ENCODE peak calls at places on chromosomes 2 and 18, in five cellular contexts. L is neuronal stem cell, I is IMR-90, Z is H9, H is H1. T is an unnamed sample.

GRCh38 chr18:69484699-69485396 is 84.2 kb downstream of the DOK6 start:
- DNase-seq in L (no peak), I (peak; percentile 81), Z (no peak), H (no peak), T (no peak)

GRCh38 chr18:2994603-2995432 is 18.1 kb downstream of the LPIN2 start:
- DNase-seq in L (no peak), I (no peak), Z (no peak), H (no peak), T (no peak)

GRCh38 chr18:6107794-6108193 is 212.5 kb upstream of the TMEM200C start:
- DNase-seq in L (no peak), I (no peak), Z (no peak), H (no peak), T (no peak)

GRCh38 chr2:70081221-70081620 is 6.1 kb upstream of the PCBP1 start:
- DNase-seq in L (no peak), I (no peak), Z (no peak), H (no peak), T (no peak)

GRCh38 chr2:121476714-121477113 is 54.0 kb upstream of the RNU4ATAC start:
- DNase-seq in L (peak; percentile 44), I (no peak), Z (no peak), H (no peak), T (peak; percentile 22)

GRCh38 chr2:197269173-197269572 is 41.4 kb downstream of the ANKRD44 start:
- DNase-seq in L (no peak), I (peak; percentile 32), Z (no peak), H (no peak), T (no peak)

GRCh38 chr18:26436176-26437031 is 111.9 kb downstream of the KCTD1 start:
- DNase-seq in L (no peak), I (peak; percentile 89), Z (no peak), H (no peak), T (peak; percentile 39)

GRCh38 chr18:62771494-62771893 is 56.2 kb downstream of the PHLPP1 start:
- DNase-seq in L (no peak), I (no peak), Z (no peak), H (no peak), T (no peak)

GRCh38 chr2:100285691-100286090 is 36.6 kb downstream of the LONRF2 start:
- DNase-seq in L (no peak), I (peak; percentile 83), Z (no peak), H (no peak), T (no peak)

GRCh38 chr2:128306931-128307460 is 11.7 kb downstream of the HS6ST1 start:
- DNase-seq in L (no peak), I (no peak), Z (peak; percentile 22), H (no peak), T (no peak)

GRCh38 chr2:157830696-157831570 is 45.2 kb downstream of the ACVR1 start:
- DNase-seq in L (no peak), I (peak; percentile 97), Z (no peak), H (no peak), T (peak; percentile 81)

GRCh38 chr2:108635630-108636354 is 83.5 kb upstream of the RANBP2 start:
- DNase-seq in L (no peak), I (no peak), Z (no peak), H (no peak), T (no peak)
- H3K4ac ChIP-seq in L (no peak overlapping the region), I (peak overlapping the region; percentile 54), Z (no peak overlapping the region), H (no peak overlapping the region), T (no peak overlapping the region)

DNA sequence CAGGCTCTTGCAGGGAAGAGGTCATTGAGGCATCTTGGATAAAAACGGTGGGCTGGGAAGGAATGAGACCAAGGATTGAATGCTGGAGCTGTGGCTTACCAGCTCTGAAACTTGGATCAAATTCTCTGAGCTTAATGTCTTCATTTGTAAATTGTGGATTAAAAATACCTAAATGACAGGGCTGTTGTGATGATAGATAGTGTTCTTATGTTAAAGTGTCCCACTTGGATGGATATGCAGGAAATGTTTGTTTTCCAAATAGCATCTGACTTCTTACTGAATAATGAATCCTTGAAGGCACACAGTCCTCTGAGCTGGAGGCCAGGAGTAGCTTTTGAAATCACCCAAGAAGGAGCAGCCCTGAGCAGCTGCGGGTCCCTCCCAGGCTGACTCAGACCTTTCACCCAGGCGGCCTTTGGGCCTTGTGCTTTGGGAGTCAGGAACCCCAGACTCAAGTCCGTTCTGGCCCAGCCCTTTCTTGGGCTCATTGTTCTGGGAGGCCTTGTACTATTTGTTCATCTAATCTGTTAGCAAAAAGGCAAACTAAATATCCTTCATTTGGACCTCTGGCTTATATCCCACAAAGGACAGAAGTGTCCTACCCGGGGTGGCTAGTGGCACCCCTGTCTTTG is 173.0 kb upstream of the GATA6 start:
- DNase-seq in L (no peak), I (no peak), Z (no peak), H (no peak), T (peak; percentile 62)
- H3K27ac ChIP-seq in L (no peak overlapping the region), I (no peak overlapping the region), Z (no peak overlapping the region), H (no peak overlapping the region), T (no peak overlapping the region)

GRCh38 chr2:64652231-64653173 is 1.2 kb downstream of the SERTAD2 start:
- DNase-seq in L (no peak), I (peak; percentile 60), Z (no peak), H (no peak), T (peak; percentile 79)
- H3K14ac ChIP-seq in L (no peak overlapping the region), I (peak overlapping the region; percentile 35), Z (no peak overlapping the region), H (no peak overlapping the region), T (peak overlapping the region; percentile 55)

GRCh38 chr2:43127941-43128561 is 98.4 kb downstream of the ZFP36L2 start:
- DNase-seq in L (no peak), I (no peak), Z (no peak), H (no peak), T (no peak)

GRCh38 chr2:43130548-43130875 is 95.9 kb downstream of the ZFP36L2 start:
- DNase-seq in L (no peak), I (no peak), Z (no peak), H (no peak), T (no peak)

GRCh38 chr2:43131051-43131889 is 95.1 kb downstream of the ZFP36L2 start:
- DNase-seq in L (no peak), I (peak; percentile 92), Z (peak; percentile 61), H (no peak), T (peak; percentile 94)

GRCh38 chr2:43129254-43129653 is 97.2 kb downstream of the ZFP36L2 start:
- DNase-seq in L (no peak), I (no peak), Z (no peak), H (no peak), T (no peak)

DNA sequence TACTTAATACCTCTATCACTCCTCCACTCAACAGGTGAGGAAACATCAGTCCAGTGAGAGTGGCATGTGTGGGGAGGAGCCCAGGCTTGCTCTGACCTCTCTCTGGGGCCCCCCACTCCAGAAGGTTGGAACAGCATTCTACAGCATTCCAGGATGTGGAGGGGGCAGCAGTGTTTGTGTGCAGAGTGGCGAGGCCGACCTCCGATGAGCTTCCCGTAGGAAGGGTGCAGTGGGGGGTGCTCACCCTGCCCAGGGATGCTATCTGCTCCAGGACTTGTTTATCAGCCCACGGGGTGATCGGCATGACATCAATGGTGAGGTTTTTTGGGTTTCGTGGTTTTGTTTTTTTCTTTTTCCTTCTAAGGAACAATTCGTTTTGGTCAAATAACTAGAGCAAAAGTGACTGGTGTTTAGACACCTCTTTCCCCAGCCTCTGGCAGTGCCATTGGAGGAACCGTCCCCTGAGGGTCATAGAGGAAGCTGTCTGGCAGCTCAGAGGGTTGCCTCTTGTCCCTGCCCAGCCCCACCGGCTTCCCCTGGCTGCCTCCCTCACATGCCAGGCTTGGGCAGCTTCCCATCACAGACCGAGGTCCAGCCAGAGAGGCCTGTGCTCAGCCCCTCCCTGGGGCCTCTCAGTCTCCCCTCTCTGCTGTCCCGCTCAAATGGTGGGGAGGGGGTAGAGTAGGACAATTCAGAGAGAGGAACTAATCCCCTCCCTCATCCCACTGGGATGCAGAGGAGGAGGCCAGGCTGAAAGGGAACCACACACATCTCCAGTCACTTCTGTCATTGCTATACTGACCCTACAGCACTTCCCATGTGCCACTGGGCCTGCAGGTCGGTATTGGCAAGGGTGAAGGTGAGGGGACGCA is 96.5 kb downstream of the ZFP36L2 start:
- DNase-seq in L (no peak), I (peak; percentile 43), Z (no peak), H (no peak), T (no peak)
- H3K4ac ChIP-seq in L (peak overlapping the region; percentile 59), I (peak overlapping the region; percentile 68), Z (no peak overlapping the region), H (no peak overlapping the region), T (peak overlapping the region; percentile 5)

T was measured in trophoblast cell.